ENCODE peak calls at places on chromosomes 5 and 9, in five cellular contexts. V is mucosa of gallbladder, T is astrocyte of the spinal cord, L is lower lobe of right lung, A is left ventricle myocardium superior. Y is an unnamed sample.

GRCh38 chr9:91428431-91428830 is 4.8 kb upstream of the NFIL3 start:
- DNase-seq in V (no peak), T (no peak), L (no peak), A (no peak), Y (peak)

GRCh38 chr5:24232929-24233328 is 411.8 kb downstream of the CDH10 start:
- DNase-seq in L (no peak), V (no peak), A (no peak), T (no peak), Y (peak)

GRCh38 chr5:91598216-91598615 is 215.1 kb upstream of the ARRDC3 start:
- DNase-seq in L (no peak), A (no peak), V (no peak), T (no peak), Y (no peak)

GRCh38 chr9:98532147-98532546 is 176.6 kb downstream of the GABBR2 start:
- DNase-seq in L (no peak), A (no peak), V (no peak), T (no peak), Y (no peak)

GRCh38 chr5:65776707-65777141 is 54.7 kb downstream of the NLN start:
- DNase-seq in L (no peak), A (no peak), V (no peak), T (peak), Y (peak)

GRCh38 chr9:34929506-34930102 is 28.5 kb upstream of the PHF24 start:
- DNase-seq in V (no peak), A (no peak), L (no peak), T (peak), Y (peak)

GRCh38 chr9:81694541-81694940 is 5.2 kb upstream of the TLE1 start:
- DNase-seq in V (no peak), A (no peak), L (no peak), T (no peak), Y (no peak)

GRCh38 chr9:137723396-137724113 is 104.8 kb downstream of the EHMT1 start:
- DNase-seq in L (no peak), A (no peak), V (no peak), T (no peak), Y (no peak)

GRCh38 chr9:34334337-34334824 is 5.0 kb downstream of the NUDT2 start:
- DNase-seq in L (no peak), T (no peak), A (no peak), V (no peak), Y (peak)

GRCh38 chr5:180010636-180011035 is 60.9 kb downstream of the RNF130 start:
- DNase-seq in T (no peak), A (no peak), V (no peak), L (no peak), Y (no peak)

GRCh38 chr5:119037496-119038215 is 33.2 kb upstream of the DMXL1 start:
- DNase-seq in A (no peak), L (no peak), V (no peak), T (peak), Y (peak)

GRCh38 chr5:139043127-139043905 is 154.9 kb downstream of the SIL1 start:
- DNase-seq in V (no peak), L (no peak), T (peak), A (no peak), Y (no peak)

GRCh38 chr9:13943176-13943575 is 370.8 kb downstream of the NFIB start:
- DNase-seq in V (no peak), T (no peak), L (no peak), A (no peak), Y (no peak)